ENCODE peak calls at places on chromosomes 7 and 10, in four cellular contexts. Z, G, S and D are unnamed samples.

GRCh38 chr10:11793762-11794479 is 29.2 kb upstream of the PROSER2 start:
- DNase-seq in G (no peak), S (no peak), Z (no peak), D (no peak)

GRCh38 chr7:129417073-129417472 is 17.2 kb upstream of the STRIP2 start:
- DNase-seq in S (no peak), Z (no peak), G (no peak), D (no peak)

GRCh38 chr7:98034044-98035035 is 44.3 kb upstream of the OCM2 start:
- DNase-seq in S (no peak), G (no peak), Z (peak), D (no peak)

GRCh38 chr10:28566458-28566857 is 33.5 kb downstream of the WAC start:
- DNase-seq in Z (no peak), S (no peak), G (no peak), D (no peak)

GRCh38 chr10:125151824-125152634 is 8.3 kb downstream of the CTBP2 start:
- DNase-seq in S (peak), Z (no peak), G (peak), D (no peak)

GRCh38 chr7:55467047-55467593 is 102.0 kb downstream of the LANCL2 start:
- DNase-seq in G (no peak), Z (no peak), S (no peak), D (no peak)

GRCh38 chr7:149716932-149717307 is 56.5 kb downstream of the ZNF467 start:
- DNase-seq in G (no peak), Z (no peak), S (peak), D (no peak)

GRCh38 chr7:100435401-100436304 is 644 bp downstream of the PPP1R35 start:
- DNase-seq in G (peak), Z (no peak), S (peak), D (peak)

GRCh38 chr10:35369049-35369760 is 32.9 kb downstream of the CCNY start:
- DNase-seq in Z (no peak), S (no peak), G (no peak), D (no peak)

GRCh38 chr10:22993314-22993713 is 65.5 kb downstream of the ARMC3 start:
- DNase-seq in S (no peak), Z (no peak), G (no peak), D (no peak)

GRCh38 chr7:133984023-133984422 is 143.1 kb upstream of the LRGUK start:
- DNase-seq in S (no peak), G (no peak), Z (no peak), D (no peak)

GRCh38 chr10:103700436-103700715 is 155.0 kb downstream of the SH3PXD2A start:
- DNase-seq in S (no peak), Z (no peak), G (no peak), D (no peak)

GRCh38 chr10:90481326-90481923 is 376.4 kb downstream of the HTR7 start:
- DNase-seq in S (no peak), Z (no peak), G (no peak), D (no peak)

GRCh38 chr7:114916261-114916892 is 5.5 kb upstream of the MDFIC start:
- DNase-seq in S (no peak), G (no peak), Z (no peak), D (no peak)

GRCh38 chr7:460374-461117 is 59.1 kb downstream of the PDGFA start:
- DNase-seq in Z (no peak), S (peak), G (peak), D (no peak)

GRCh38 chr7:3955751-3956696 is 655.0 kb downstream of the SDK1 start:
- DNase-seq in S (no peak), Z (peak), G (no peak), D (no peak)

GRCh38 chr10:22427101-22427500 is 81.8 kb downstream of the SPAG6 start:
- DNase-seq in Z (no peak), G (no peak), S (no peak), D (no peak)

GRCh38 chr10:110529596-110530011 is 31.9 kb downstream of the DUSP5 start:
- DNase-seq in Z (no peak), G (no peak), S (no peak), D (no peak)

GRCh38 chr7:115658223-115658622 is 372.3 kb downstream of the TFEC start:
- DNase-seq in G (no peak), Z (no peak), S (no peak), D (no peak)

GRCh38 chr10:85048644-85049043 is 720.3 kb downstream of the CCSER2 start:
- DNase-seq in Z (no peak), G (no peak), S (no peak), D (no peak)

GRCh38 chr7:18796216-18796615 is 300.7 kb downstream of the HDAC9 start:
- DNase-seq in G (no peak), Z (no peak), S (no peak), D (no peak)

GRCh38 chr7:145030754-145031153 is 194.9 kb upstream of the TPK1 start:
- DNase-seq in Z (no peak), G (no peak), S (no peak), D (no peak)

GRCh38 chr10:10824611-10825148 is 193.0 kb upstream of the CELF2 start:
- DNase-seq in S (no peak), G (no peak), Z (no peak), D (no peak)

DNA sequence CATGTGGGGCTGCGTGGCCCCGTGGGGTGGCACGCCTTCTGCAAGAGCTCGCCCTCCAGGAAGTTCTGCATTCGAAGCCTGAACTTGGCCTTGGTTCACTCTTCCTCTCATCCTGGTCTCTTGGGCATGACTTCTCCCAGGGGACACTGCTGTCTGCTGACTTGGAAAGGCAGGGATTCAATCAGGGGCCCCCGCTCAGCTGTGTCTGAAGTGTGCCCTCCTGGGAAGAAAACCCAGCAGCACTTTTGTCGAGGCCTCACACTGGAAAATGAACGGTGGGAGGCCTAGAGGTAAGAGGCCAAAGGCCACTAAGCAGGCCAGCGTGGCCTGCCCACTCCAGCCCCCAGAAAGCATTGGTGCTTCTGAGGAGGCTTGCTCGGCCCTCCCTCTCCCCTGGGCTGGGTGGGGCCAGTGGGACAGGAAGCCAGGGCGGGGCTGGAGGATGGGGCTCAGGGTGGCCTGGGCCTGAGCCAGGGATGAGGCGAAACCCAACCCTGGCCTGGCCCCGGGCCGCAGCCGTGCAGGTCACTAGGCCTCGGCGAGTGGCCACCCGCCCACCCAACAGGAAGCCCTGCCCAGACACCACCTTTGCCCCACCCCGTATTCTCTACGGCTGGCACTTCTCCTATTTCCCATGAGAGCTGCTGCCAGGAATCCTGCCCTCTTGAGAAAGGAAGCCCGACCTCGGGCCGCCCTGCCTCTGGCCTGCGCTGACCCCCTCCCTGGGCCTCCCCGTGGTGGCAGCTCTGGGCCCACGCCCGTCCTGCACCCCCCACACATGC is 81.1 kb downstream of the ZMIZ1 start:
- DNase-seq in Z (no peak), S (peak), G (peak), D (peak)
- H3K27ac ChIP-seq in Z (peak), S (peak), G (peak), D (no peak)

GRCh38 chr7:131502810-131503545 is 53.5 kb downstream of the PODXL start:
- DNase-seq in S (no peak), G (peak), Z (no peak), D (no peak)
- H3K27ac ChIP-seq in S (peak), G (peak), Z (no peak), D (no peak)

GRCh38 chr7:95725170-95725569 is 47.2 kb upstream of the DYNC1I1 start:
- DNase-seq in S (no peak), G (no peak), Z (no peak), D (peak)

GRCh38 chr7:95718556-95719410 is 53.6 kb upstream of the DYNC1I1 start:
- DNase-seq in Z (no peak), G (no peak), S (no peak), D (peak)

GRCh38 chr7:95723583-95724180 is 48.7 kb upstream of the DYNC1I1 start:
- DNase-seq in Z (peak), S (no peak), G (no peak), D (peak)
- H3K27ac ChIP-seq in Z (no peak), S (no peak), G (no peak), D (no peak)

GRCh38 chr10:88586462-88586861 is at the start of gene LIPJ:
- DNase-seq in S (no peak), Z (no peak), G (no peak), D (no peak)

GRCh38 chr10:88582806-88583583 is at the start of gene RNLS:
- DNase-seq in Z (no peak), G (peak), S (peak), D (peak)

GRCh38 chr10:88582411-88582805 is 710 bp downstream of the RNLS start:
- DNase-seq in Z (no peak), G (no peak), S (no peak), D (no peak)

DNA sequence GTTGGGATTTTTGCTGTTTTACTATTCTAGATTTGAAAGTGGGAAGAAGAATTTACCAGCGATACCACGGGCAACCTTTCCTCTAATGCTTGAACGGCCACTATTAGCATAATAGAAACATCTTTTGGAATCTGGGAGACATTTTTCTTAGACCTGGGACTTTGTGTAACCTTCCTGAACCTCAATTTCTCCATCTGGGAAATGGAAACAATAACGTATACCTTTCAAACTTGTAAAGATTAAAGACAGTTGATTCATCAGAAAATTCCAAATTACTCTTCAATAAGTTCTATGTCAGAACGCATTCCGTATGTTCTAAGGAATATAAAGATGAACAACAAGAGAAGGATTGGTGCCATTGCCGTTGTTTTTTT is 453 bp upstream of the RNLS start:
- DNase-seq in S (no peak), Z (no peak), G (no peak), D (no peak)
- H3K27ac ChIP-seq in S (peak), Z (peak), G (peak), D (no peak)

DNA sequence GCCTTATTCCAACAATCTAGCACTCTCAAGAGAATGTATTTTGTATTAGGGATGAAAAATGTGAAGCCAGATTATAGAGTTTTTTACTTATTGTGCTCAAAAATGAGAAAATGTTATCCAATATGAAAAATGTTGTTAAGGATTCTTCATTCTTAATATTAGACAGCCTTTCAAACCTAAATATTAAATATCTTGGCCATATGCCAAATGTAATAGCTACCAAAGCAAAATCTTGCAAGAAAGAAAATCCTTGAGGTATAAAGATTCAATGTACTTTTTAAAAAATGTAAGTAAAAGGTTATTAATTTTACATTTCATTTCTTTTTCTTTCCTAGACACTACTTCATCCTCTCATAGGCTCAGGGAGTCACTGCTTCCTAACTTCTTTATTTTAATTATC is 33.4 kb downstream of the MET start:
- DNase-seq in Z (no peak), S (no peak), G (no peak), D (no peak)
- H3K27ac ChIP-seq in Z (peak), S (no peak), G (no peak), D (peak)

DNA sequence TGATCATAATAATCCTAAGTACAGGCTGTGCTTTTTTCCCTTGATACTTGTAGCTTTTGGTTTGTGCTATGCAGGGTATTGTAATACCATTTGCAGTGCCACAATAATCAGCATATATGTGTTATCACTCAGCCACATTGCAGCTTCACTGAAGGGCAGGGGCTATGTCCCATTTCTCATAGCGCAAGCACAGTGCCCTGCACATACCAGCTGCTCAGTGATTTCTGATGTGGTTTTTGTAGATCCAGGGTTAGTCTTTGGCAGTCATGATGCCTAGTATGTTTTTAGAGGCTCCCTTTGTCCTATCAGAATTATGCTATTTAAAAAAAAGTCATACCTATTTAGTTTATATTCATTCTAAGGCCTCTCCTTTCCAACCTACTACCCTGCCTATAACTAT is 25.8 kb downstream of the MET start:
- DNase-seq in G (no peak), S (no peak), Z (no peak), D (no peak)
- H3K27ac ChIP-seq in G (no peak), S (no peak), Z (no peak), D (peak)

GRCh38 chr10:16952610-16953009 is 135.4 kb upstream of the RSU1 start:
- DNase-seq in G (no peak), Z (no peak), S (no peak), D (no peak)

GRCh38 chr10:16949806-16950205 is 132.6 kb upstream of the RSU1 start:
- DNase-seq in S (no peak), G (no peak), Z (no peak), D (no peak)

GRCh38 chr10:16953270-16953669 is 136.0 kb upstream of the RSU1 start:
- DNase-seq in G (no peak), S (no peak), Z (no peak), D (no peak)

GRCh38 chr10:16950686-16951681 is 133.8 kb upstream of the RSU1 start:
- DNase-seq in Z (no peak), S (no peak), G (no peak), D (no peak)

GRCh38 chr10:16952010-16952550 is 134.9 kb upstream of the RSU1 start:
- DNase-seq in G (no peak), S (no peak), Z (no peak), D (no peak)
- H3K27ac ChIP-seq in G (no peak), S (no peak), Z (no peak), D (no peak)

GRCh38 chr10:30055094-30055701 is 4.2 kb downstream of the JCAD start:
- DNase-seq in G (no peak), S (no peak), Z (no peak), D (no peak)

GRCh38 chr10:30058111-30058510 is 1.3 kb downstream of the JCAD start:
- DNase-seq in G (no peak), Z (no peak), S (no peak), D (no peak)

GRCh38 chr10:30057421-30057841 is 2.0 kb downstream of the JCAD start:
- DNase-seq in S (no peak), G (no peak), Z (no peak), D (no peak)

GRCh38 chr10:30056767-30057355 is 2.5 kb downstream of the JCAD start:
- DNase-seq in G (no peak), Z (no peak), S (no peak), D (no peak)

GRCh38 chr10:30056281-30056680 is 3.1 kb downstream of the JCAD start:
- DNase-seq in Z (no peak), S (no peak), G (no peak), D (no peak)
- H3K27ac ChIP-seq in Z (no peak), S (peak), G (no peak), D (no peak)

GRCh38 chr7:72540106-72540611 is 128.0 kb upstream of the CALN1 start:
- DNase-seq in G (no peak), S (no peak), Z (no peak), D (no peak)
- H3K27ac ChIP-seq in G (no peak), S (no peak), Z (no peak), D (no peak)

GRCh38 chr10:31819393-31819820 is 109.2 kb downstream of the ARHGAP12 start:
- DNase-seq in G (no peak), S (no peak), Z (no peak), D (no peak)

GRCh38 chr10:31822150-31822549 is 106.5 kb downstream of the ARHGAP12 start:
- DNase-seq in S (no peak), G (no peak), Z (no peak), D (no peak)

GRCh38 chr10:31820794-31821369 is 107.7 kb downstream of the ARHGAP12 start:
- DNase-seq in Z (no peak), G (no peak), S (no peak), D (no peak)

GRCh38 chr10:31820096-31820495 is 108.5 kb downstream of the ARHGAP12 start:
- DNase-seq in Z (no peak), S (no peak), G (no peak), D (no peak)

DNA sequence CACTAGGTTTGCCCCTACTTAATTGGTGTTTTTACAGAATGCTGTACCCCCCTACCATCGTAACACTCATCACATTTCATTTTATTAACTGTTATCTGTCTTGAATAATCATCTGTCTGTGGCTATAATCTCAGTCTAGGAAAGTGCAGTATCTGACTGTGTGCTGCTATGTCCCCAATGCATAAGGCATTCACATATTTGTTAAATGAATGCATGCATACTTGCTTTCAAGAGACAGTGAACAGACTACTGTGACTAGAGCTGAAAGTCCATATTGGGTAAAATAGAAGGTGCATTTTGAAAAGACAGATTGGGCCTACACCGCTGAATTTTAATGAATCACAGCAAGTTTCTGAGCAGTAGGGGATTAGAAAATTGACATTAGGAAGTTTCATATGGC is 112.3 kb downstream of the ARHGAP12 start:
- DNase-seq in S (no peak), Z (no peak), G (no peak), D (no peak)
- H3K27ac ChIP-seq in S (no peak), Z (no peak), G (no peak), D (no peak)